ENCODE peak calls at places on chromosome 12, in nine cellular contexts. V is hippocampal formation, R is NB4, B is non-pigmented ciliary epithelial cell, P is dorsolateral prefrontal cortex, H is astrocyte of the spinal cord, Z is fibroblast of the aortic adventitia, U is EL, C is HEK293T. O is an unnamed sample.

GRCh38 chr12:91155990-91156389 is 26.6 kb downstream of the DCN start:
- DNase-seq in V (no peak), R (no peak), B (no peak), P (no peak), H (no peak), Z (peak; percentile 27), U (no peak), C (no peak), O (no peak)

GRCh38 chr12:7907009-7907408 is 29.0 kb downstream of the SLC2A3 start:
- DNase-seq in V (no peak), R (peak; percentile 60), B (peak; percentile 26), P (no peak), H (peak; percentile 55), Z (peak; percentile 46), U (peak; percentile 66), C (peak; percentile 63), O (peak; percentile 59)

GRCh38 chr12:52321433-52321832 is 235 bp upstream of the KRT83 start:
- DNase-seq in V (no peak), R (no peak), B (no peak), P (no peak), H (no peak), Z (no peak), U (no peak), C (no peak), O (no peak)

GRCh38 chr12:30988887-30989286 is 62.3 kb downstream of the TSPAN11 start:
- DNase-seq in V (no peak), R (no peak), B (no peak), P (no peak), H (no peak), Z (no peak), U (no peak), C (no peak), O (no peak)

GRCh38 chr12:54359762-54360351 is 4.4 kb downstream of the GPR84 start:
- DNase-seq in V (no peak), R (no peak), B (no peak), P (no peak), H (no peak), Z (no peak), U (no peak), C (no peak), O (no peak)

GRCh38 chr12:109715310-109716091 is 1.9 kb downstream of the FAM222A start:
- DNase-seq in V (no peak), R (peak; percentile 41), B (no peak), P (no peak), H (no peak), Z (no peak), U (no peak), C (no peak), O (peak; percentile 45)

GRCh38 chr12:39105111-39105510 is 199.7 kb upstream of the CPNE8 start:
- DNase-seq in V (no peak), R (no peak), B (no peak), P (no peak), H (peak; percentile 5), Z (peak; percentile 13), U (no peak), C (no peak), O (no peak)

GRCh38 chr12:127340381-127340780 is 926.6 kb upstream of the TMEM132C start:
- DNase-seq in V (no peak), R (no peak), B (no peak), P (no peak), H (no peak), Z (peak; percentile 18), U (no peak), C (no peak), O (no peak)